ENCODE peak calls at places on chromosomes 7 and 10, in four cellular contexts. J is mesendoderm, G is H1, F is H9. Q is an unnamed sample.

GRCh38 chr10:103580011-103580410 is 86.5 kb downstream of the NEURL1 start:
- DNase-seq in J (peak; percentile 31), G (no peak), F (peak; percentile 74), Q (no peak)

GRCh38 chr10:35353805-35354204 is 17.5 kb downstream of the CCNY start:
- DNase-seq in J (no peak), G (no peak), F (no peak), Q (no peak)

GRCh38 chr7:47847207-47847606 is 101.1 kb downstream of the PKD1L1 start:
- DNase-seq in J (peak; percentile 16), G (no peak), F (no peak), Q (no peak)

GRCh38 chr7:155711081-155711480 is 66.6 kb downstream of the RBM33 start:
- DNase-seq in J (no peak), G (no peak), F (no peak), Q (no peak)

GRCh38 chr7:151493083-151493482 is 26.6 kb downstream of the RHEB start:
- DNase-seq in J (peak; percentile 60), G (no peak), F (no peak), Q (no peak)

GRCh38 chr7:30656006-30656575 is 26.2 kb downstream of the CRHR2 start:
- DNase-seq in J (no peak), G (no peak), F (no peak), Q (no peak)

GRCh38 chr10:26696786-26697162 is 727 bp upstream of the PDSS1 start:
- DNase-seq in J (no peak), G (no peak), F (no peak), Q (peak; percentile 19)

GRCh38 chr10:24957624-24958435 is 5.4 kb upstream of the PRTFDC1 start:
- DNase-seq in J (no peak), G (no peak), F (no peak), Q (peak; percentile 95)

GRCh38 chr7:138804618-138805017 is 6.6 kb upstream of the ATP6V0A4 start:
- DNase-seq in J (no peak), G (no peak), F (no peak), Q (no peak)

GRCh38 chr10:31932838-31933237 is 4.2 kb upstream of the ARHGAP12 start:
- DNase-seq in J (no peak), G (no peak), F (no peak), Q (no peak)

GRCh38 chr7:55044791-55045190 is 26.0 kb downstream of the EGFR start:
- DNase-seq in J (no peak), G (no peak), F (no peak), Q (no peak)

DNA sequence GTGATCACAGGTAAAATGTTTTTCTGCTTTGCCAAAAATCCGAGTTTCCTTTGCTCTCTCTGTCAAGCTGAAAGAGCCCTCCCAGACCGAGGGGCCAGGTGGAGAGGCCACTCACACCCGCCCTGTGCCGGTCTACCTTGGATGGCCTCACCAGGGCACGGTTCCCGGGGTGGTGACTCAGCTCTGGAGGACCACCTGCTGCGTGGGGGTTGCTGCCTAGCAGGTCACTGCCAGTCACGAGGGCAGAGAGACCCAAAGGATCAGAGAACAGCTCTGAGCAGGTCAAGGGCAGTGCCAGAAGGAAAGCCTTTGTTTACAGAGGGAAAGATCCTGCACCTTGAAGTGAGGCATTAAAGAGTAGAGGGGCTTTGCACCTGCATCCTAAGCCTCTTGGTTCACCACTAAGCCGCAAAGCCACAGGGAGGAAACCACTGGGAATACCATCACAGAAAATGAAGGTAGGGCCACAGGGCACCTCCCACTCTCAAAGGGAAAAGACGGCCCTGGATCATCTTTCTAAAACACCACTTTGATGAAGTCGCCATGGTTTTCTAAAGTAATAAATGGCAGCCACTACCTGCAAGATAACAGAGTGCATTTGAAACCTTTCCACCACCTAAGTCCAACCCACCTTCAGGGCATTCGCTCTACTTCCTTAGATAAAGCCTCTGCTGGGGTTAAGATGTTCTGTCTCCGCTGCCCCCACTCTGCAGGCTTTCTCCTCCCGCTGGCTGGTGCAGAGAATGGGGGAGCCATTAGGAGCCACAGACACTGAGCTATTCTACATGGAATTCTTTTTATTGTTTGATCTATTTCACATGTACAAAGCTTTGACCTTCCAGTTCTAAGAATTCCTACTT is 160.4 kb upstream of the KLF14 start:
- DNase-seq in J (no peak), G (no peak), F (no peak), Q (peak; percentile 78)
- H4K5ac ChIP-seq in J (no peak overlapping the region), G (no peak overlapping the region), F (no peak overlapping the region), Q (peak overlapping the region; percentile 17)

GRCh38 chr10:99524736-99525380 is 7.9 kb upstream of the NKX2-3 start:
- DNase-seq in J (no peak), G (no peak), F (no peak), Q (no peak)
- H4K5ac ChIP-seq in J (no peak overlapping the region), G (no peak overlapping the region), F (no peak overlapping the region), Q (no peak overlapping the region)

DNA sequence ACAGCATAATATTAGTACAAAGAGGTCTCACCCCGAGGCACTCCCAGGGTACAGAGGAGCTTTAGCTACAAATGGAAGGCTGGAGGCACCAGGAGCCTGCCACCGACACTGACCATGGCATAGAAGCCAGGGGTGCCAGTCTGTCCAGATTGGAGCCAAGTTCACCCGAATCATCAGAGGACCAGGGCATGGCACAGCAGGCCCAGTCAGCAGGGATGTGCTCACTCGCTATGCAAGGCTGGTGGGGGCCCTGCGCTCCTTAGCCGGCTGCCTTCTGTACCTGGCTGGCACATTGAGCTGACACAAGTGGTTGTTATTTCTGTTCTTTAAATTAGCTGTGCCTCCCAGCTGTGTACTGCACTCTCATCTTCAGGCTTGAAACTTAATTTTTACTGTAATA is 149.3 kb downstream of the TCERG1L start:
- DNase-seq in J (no peak), G (no peak), F (no peak), Q (no peak)
- H4K5ac ChIP-seq in J (no peak overlapping the region), G (no peak overlapping the region), F (no peak overlapping the region), Q (no peak overlapping the region)

DNA sequence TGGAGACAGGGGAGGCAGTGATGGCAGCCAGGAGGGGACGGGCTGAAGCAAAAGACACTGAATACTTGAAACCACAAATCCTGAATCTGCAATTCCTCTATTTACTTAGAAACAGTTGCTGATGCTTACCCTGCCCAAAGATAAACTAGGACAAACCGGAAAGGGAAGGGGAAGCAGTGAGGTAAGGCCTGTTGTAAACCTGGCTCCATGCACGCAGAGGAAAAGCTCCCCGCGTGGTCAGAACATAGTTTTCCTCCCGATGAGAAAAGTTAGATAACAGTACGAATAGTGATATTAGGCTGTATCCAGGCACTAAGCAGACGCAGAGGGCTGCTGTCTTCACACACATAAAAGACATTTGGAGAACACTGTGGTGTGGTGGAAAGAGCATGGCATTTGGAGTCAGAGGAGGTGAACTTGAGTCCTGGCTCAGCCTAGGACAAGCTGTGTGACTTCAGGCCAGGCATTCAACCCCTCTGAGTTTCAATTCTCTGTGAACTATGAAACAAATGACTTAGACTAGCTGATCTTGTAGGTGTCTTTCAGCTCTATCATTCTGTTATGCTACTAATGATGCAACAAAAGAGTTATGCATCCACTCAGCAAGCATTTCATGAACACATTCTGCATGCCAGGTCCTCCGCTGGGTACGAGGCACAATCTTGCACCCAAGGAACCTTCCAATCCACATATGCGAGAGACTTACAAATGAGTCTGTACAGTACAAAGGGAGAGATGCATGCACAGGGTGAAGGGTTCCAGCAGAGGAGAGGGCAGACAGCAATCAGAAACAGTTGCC is 80.9 kb downstream of the SORBS1 start:
- DNase-seq in J (peak; percentile 78), G (no peak), F (no peak), Q (no peak)
- H4K5ac ChIP-seq in J (no peak overlapping the region), G (no peak overlapping the region), F (no peak overlapping the region), Q (no peak overlapping the region)

Q was measured in IMR-90.